ENCODE peak calls at places on chromosomes 1 and 21, in four cellular contexts. E is choroid plexus epithelial cell, G is fibroblast of pulmonary artery, Z is uterus. I is an unnamed sample.
A peak's percentile ranks its signal among the peaks of the same experiment; 100 is the strongest.

GRCh38 chr1:115641762-115642167 is at the start of gene VANGL1:
- DNase-seq in G (peak; percentile 58), E (peak; percentile 61), Z (peak; percentile 41), I (peak; percentile 63)

GRCh38 chr1:215095524-215095923 is 13.0 kb downstream of the KCNK2 start:
- DNase-seq in E (no peak), G (no peak), Z (no peak), I (no peak)

GRCh38 chr1:76070538-76070937 is 4.0 kb upstream of the ST6GALNAC3 start:
- DNase-seq in Z (no peak), G (peak; percentile 24), E (no peak), I (no peak)

GRCh38 chr1:160081261-160081936 is at the start of gene KCNJ9:
- DNase-seq in Z (no peak), E (no peak), G (no peak), I (no peak)

GRCh38 chr1:198967566-198967965 is 328.7 kb downstream of the PTPRC start:
- DNase-seq in E (peak; percentile 28), Z (no peak), G (no peak), I (no peak)

GRCh38 chr1:3623441-3624150 is 1.2 kb upstream of the TPRG1L start:
- DNase-seq in G (no peak), E (no peak), Z (no peak), I (no peak)

GRCh38 chr1:66493731-66494130 is 40.2 kb upstream of the SGIP1 start:
- DNase-seq in E (no peak), G (no peak), Z (no peak), I (no peak)

GRCh38 chr1:86773331-86774288 is 69.2 kb downstream of the SH3GLB1 start:
- DNase-seq in Z (no peak), G (no peak), E (peak; percentile 63), I (no peak)

GRCh38 chr1:17542696-17543095 is 3.2 kb downstream of the ARHGEF10L start:
- DNase-seq in E (no peak), Z (no peak), G (no peak), I (no peak)

GRCh38 chr1:112524986-112525385 is 16.2 kb downstream of the WNT2B start:
- DNase-seq in E (no peak), Z (no peak), G (no peak), I (no peak)

GRCh38 chr1:167401260-167401873 is 117.0 kb downstream of the CD247 start:
- DNase-seq in G (peak; percentile 76), Z (no peak), E (peak; percentile 77), I (peak; percentile 58)

GRCh38 chr1:28265577-28265976 is 6.3 kb downstream of the SESN2 start:
- DNase-seq in E (no peak), Z (no peak), G (no peak), I (no peak)

GRCh38 chr1:3762873-3763228 is 9.7 kb upstream of the SMIM1 start:
- DNase-seq in E (no peak), Z (no peak), G (no peak), I (no peak)

GRCh38 chr1:62285984-62286481 is 33.2 kb downstream of the KANK4 start:
- DNase-seq in G (no peak), Z (no peak), E (no peak), I (no peak)

GRCh38 chr1:228104526-228105251 is 1.6 kb upstream of the C1orf35 start:
- DNase-seq in Z (no peak), G (no peak), E (no peak), I (no peak)

GRCh38 chr21:38491536-38491935 is 6.7 kb downstream of the ERG start:
- DNase-seq in G (no peak), Z (no peak), E (no peak), I (no peak)

GRCh38 chr1:28437924-28438699 is 67.7 kb upstream of the RCC1 start:
- DNase-seq in Z (peak; percentile 64), E (peak; percentile 97), G (peak; percentile 97), I (peak; percentile 93)

GRCh38 chr1:30038134-30039025 is 685.0 kb downstream of the MATN1 start:
- DNase-seq in G (no peak), E (no peak), Z (no peak), I (no peak)

GRCh38 chr1:57867001-57867400 is 443.1 kb upstream of the DAB1 start:
- DNase-seq in Z (no peak), G (no peak), E (no peak), I (no peak)

GRCh38 chr1:168939131-168939946 is 167.2 kb upstream of the ATP1B1 start:
- DNase-seq in E (no peak), Z (no peak), G (no peak), I (no peak)

GRCh38 chr1:162094271-162094670 is 24.8 kb downstream of the NOS1AP start:
- DNase-seq in E (no peak), Z (no peak), G (no peak), I (peak; percentile 21)

GRCh38 chr1:4463631-4464030 is 190.8 kb upstream of the AJAP1 start:
- DNase-seq in Z (no peak), G (no peak), E (no peak), I (no peak)

GRCh38 chr1:205527931-205528330 is 23.5 kb downstream of the CDK18 start:
- DNase-seq in G (no peak), E (no peak), Z (no peak), I (no peak)

GRCh38 chr1:205530116-205530515 is 25.6 kb downstream of the CDK18 start:
- DNase-seq in G (no peak), Z (no peak), E (no peak), I (no peak)

GRCh38 chr1:205528446-205528886 is 24.0 kb downstream of the CDK18 start:
- DNase-seq in G (no peak), E (no peak), Z (no peak), I (no peak)

GRCh38 chr1:205531191-205532025 is 26.9 kb downstream of the CDK18 start:
- DNase-seq in Z (no peak), E (no peak), G (no peak), I (no peak)

DNA sequence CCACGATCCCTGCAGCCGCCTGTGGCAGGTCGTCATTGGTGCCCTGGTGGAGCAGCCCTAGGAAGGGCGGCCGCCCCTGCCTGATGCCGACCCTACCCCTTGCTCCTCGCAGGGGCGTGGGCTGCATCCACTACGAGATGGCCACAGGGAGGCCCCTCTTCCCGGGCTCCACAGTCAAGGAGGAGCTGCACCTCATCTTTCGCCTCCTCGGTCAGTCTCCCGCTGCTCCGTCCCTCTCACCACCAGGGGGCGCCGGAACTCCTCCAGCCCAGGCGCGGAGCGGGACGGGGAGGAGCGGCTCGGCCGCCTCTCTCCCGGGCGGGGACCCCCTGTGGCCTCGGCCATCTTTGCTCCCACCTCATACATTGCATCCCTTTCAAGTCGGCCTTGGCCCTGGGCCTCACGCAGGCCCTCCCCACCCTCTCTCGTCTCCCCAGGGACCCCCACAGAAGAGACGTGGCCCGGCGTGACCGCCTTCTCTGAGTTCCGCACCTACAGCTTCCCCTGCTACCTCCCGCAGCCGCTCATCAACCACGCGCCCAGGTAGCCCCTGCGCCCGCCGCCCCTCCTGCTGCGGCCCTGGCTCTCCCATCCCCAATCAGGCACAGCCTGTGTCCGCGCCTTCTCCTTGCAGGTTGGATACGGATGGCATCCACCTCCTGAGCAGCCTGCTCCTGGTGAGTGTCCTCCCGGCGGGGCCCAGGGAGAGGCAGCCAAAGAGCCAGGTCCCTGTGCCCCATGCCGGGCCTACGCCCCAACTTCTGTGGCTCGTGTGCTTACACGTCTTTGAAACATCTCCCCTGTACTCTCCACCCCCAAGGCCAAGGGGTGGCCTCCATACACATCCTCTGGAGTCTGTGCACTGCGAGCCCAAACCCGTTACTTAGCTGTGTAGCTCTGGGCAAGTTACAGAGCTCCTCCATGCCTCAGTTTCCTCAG is 24.7 kb downstream of the CDK18 start:
- DNase-seq in E (peak; percentile 70), Z (peak; percentile 79), G (peak; percentile 65), I (peak; percentile 55)
- H3K4me3 ChIP-seq in E (peak overlapping the region; percentile 1), Z (peak overlapping the region; percentile 24), G (peak overlapping the region; percentile 30), I (peak overlapping the region; percentile 32)

DNA sequence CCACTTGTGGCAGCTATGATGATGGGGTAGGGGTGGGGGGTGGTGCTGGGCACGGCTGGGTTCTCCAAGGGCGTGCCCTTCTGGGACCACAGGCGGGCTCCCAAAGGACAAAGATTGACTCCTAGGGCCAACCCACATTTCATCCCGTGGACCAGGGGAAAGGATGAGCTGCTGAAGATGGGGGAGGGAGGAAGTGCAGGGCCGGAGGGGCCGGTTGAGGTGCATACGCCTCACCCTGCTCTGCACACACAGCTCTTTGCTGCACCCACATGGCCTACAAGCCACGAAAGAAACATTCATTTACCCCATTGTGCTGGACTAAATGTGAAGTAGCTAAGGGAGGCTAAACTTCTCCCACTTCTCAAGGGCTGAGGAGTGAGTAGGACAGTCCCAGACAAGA is 34.2 kb upstream of the GNPAT start:
- DNase-seq in E (peak; percentile 33), Z (no peak), G (no peak), I (no peak)
- TF ChIP-seq CTCF in E (peak; percentile 38), Z (no peak), G (no peak), I (no peak)

DNA sequence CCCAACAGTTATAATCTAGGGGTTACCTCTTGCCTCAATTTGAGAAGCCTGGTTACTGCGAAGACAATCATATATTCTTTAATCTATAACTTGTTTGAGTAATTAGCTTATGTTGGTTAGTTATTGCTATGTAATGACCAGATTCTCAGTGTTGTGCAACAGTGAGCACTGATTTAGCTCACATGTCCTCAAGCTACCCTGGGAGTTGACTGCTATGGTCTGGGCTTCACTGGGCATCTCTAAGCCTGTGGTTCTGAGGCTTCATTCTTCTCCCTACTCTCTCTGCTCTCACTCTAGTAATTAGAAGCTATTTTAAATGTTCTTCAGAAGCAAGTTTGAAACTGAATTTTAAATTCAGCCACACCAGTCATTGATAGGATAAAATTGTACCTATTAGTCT is 371.8 kb downstream of the PBX1 start:
- DNase-seq in E (no peak), Z (no peak), G (no peak), I (no peak)
- H3K4me3 ChIP-seq in E (no peak overlapping the region), Z (no peak overlapping the region), G (no peak overlapping the region), I (no peak overlapping the region)

GRCh38 chr1:64743954-64744491 is 852 bp upstream of the RAVER2 start:
- DNase-seq in G (no peak), Z (no peak), E (no peak), I (no peak)

GRCh38 chr1:64745181-64745985 is 508 bp downstream of the RAVER2 start:
- DNase-seq in G (peak; percentile 43), E (no peak), Z (peak; percentile 28), I (peak; percentile 55)

GRCh38 chr1:64748222-64748621 is 3.3 kb downstream of the RAVER2 start:
- DNase-seq in G (no peak), E (no peak), Z (no peak), I (no peak)

GRCh38 chr1:64745986-64746940 is 1.4 kb downstream of the RAVER2 start:
- DNase-seq in G (no peak), E (peak; percentile 67), Z (no peak), I (no peak)

GRCh38 chr1:64744492-64745180 is at the start of gene RAVER2:
- DNase-seq in Z (peak; percentile 74), E (peak; percentile 53), G (peak; percentile 63), I (peak; percentile 73)
- TF ChIP-seq CTCF in Z (peak; percentile 52), E (peak; percentile 29), G (peak; percentile 47), I (peak; percentile 60)

GRCh38 chr1:149916193-149916926 is 1.3 kb downstream of the SV2A start:
- DNase-seq in G (no peak), E (peak; percentile 11), Z (no peak), I (no peak)
- H3K4me3 ChIP-seq in G (peak overlapping the region; percentile 72), E (peak overlapping the region; percentile 70), Z (peak overlapping the region; percentile 49), I (peak overlapping the region; percentile 75)

I was measured in astrocyte of the spinal cord.